ENCODE peak calls at places on chromosome 11, in eight cellular contexts. F is SK-N-SH, V is cardiac fibroblast, C is AG10803, Q is H1, X is neural progenitor cell, D is GM12865, Z is endothelial cell of umbilical vein. O is an unnamed sample.

GRCh38 chr11:122167100-122167499 is 51.1 kb upstream of the BLID start:
- DNase-seq in Q (no peak), C (peak), D (no peak), X (no peak), Z (peak), V (peak), F (no peak), O (peak)

GRCh38 chr11:43943357-43943930 is 1.0 kb downstream of the C11orf96 start:
- DNase-seq in C (no peak), Z (peak), Q (no peak), X (peak), D (no peak), V (peak), F (no peak), O (no peak)

GRCh38 chr11:25163421-25163820 is 666.6 kb downstream of the LUZP2 start:
- DNase-seq in V (peak), C (no peak), Q (no peak), F (no peak), X (no peak), Z (no peak), D (no peak), O (no peak)

GRCh38 chr11:21582791-21583190 is 610.1 kb upstream of the ANO5 start:
- DNase-seq in V (no peak), D (no peak), F (no peak), Q (no peak), Z (no peak), X (no peak), C (no peak), O (no peak)

GRCh38 chr11:12280838-12281565 is 96.4 kb upstream of the PARVA start:
- DNase-seq in C (no peak), D (no peak), Z (no peak), X (no peak), F (peak), V (no peak), Q (no peak), O (no peak)

GRCh38 chr11:102836290-102836875 is 7.0 kb downstream of the MMP3 start:
- DNase-seq in V (peak), C (peak), X (no peak), Z (no peak), F (no peak), Q (no peak), D (no peak), O (peak)

GRCh38 chr11:17807034-17807433 is 72.5 kb downstream of the KCNC1 start:
- DNase-seq in V (no peak), Z (no peak), X (no peak), Q (no peak), F (no peak), C (peak), D (no peak), O (no peak)

GRCh38 chr11:18063131-18063530 is 17.1 kb upstream of the TPH1 start:
- DNase-seq in Z (no peak), C (no peak), X (no peak), D (no peak), Q (no peak), F (no peak), V (no peak), O (no peak)

GRCh38 chr11:64141081-64141783 is 24.7 kb downstream of the MACROD1 start:
- DNase-seq in V (no peak), F (peak), Z (no peak), D (no peak), X (no peak), C (peak), Q (no peak), O (no peak)

GRCh38 chr11:113184498-113184897 is 129.9 kb upstream of the TTC12 start:
- DNase-seq in C (peak), V (peak), X (no peak), Z (no peak), Q (no peak), F (no peak), D (no peak), O (peak)

GRCh38 chr11:69475866-69476714 is 5.4 kb upstream of the LINC01488 start:
- DNase-seq in D (no peak), X (no peak), C (no peak), F (no peak), Q (peak), Z (no peak), V (no peak), O (no peak)

GRCh38 chr11:2382129-2382517 is 5.0 kb downstream of the CD81 start:
- DNase-seq in V (no peak), F (no peak), D (no peak), C (no peak), Q (no peak), X (no peak), Z (no peak), O (no peak)

GRCh38 chr11:130160460-130161090 is 993 bp downstream of the ST14 start:
- DNase-seq in F (no peak), D (no peak), V (no peak), C (no peak), Z (no peak), X (peak), Q (no peak), O (no peak)

GRCh38 chr11:32034149-32034548 is 56.7 kb upstream of the RCN1 start:
- DNase-seq in Z (no peak), C (peak), V (peak), Q (no peak), D (no peak), X (no peak), F (no peak), O (peak)

GRCh38 chr11:117851852-117852251 is 24.6 kb downstream of the FXYD6 start:
- DNase-seq in D (no peak), C (no peak), F (no peak), X (no peak), V (peak), Z (no peak), Q (no peak), O (no peak)

GRCh38 chr11:70135142-70136132 is 57.3 kb downstream of the ANO1 start:
- DNase-seq in V (peak), C (peak), D (no peak), X (peak), Z (no peak), Q (no peak), F (no peak), O (no peak)

GRCh38 chr11:60098508-60098907 is 10.0 kb downstream of the MS4A2 start:
- DNase-seq in D (no peak), Q (no peak), F (no peak), X (no peak), V (no peak), C (no peak), Z (peak), O (no peak)

GRCh38 chr11:107732327-107733051 is 20.6 kb upstream of the SLN start:
- DNase-seq in F (no peak), C (peak), D (peak), Z (no peak), X (no peak), V (no peak), Q (no peak), O (no peak)

GRCh38 chr11:70661763-70662501 is 263.6 kb downstream of the CTTN start:
- DNase-seq in D (no peak), Q (no peak), V (peak), X (peak), C (peak), Z (no peak), F (peak), O (peak)

GRCh38 chr11:69374110-69374981 is 80.4 kb downstream of the MYEOV start:
- DNase-seq in D (no peak), X (no peak), F (peak), Z (peak), C (no peak), Q (no peak), V (no peak), O (no peak)

GRCh38 chr11:44112083-44112865 is 16.8 kb downstream of the EXT2 start:
- DNase-seq in F (peak), Z (no peak), D (peak), C (peak), Q (no peak), X (no peak), V (peak), O (peak)

GRCh38 chr11:21865541-21865940 is 327.3 kb upstream of the ANO5 start:
- DNase-seq in Q (no peak), F (no peak), V (no peak), C (no peak), Z (no peak), X (no peak), D (no peak), O (no peak)

GRCh38 chr11:104852811-104853210 is 45.4 kb downstream of the CASP12 start:
- DNase-seq in F (no peak), C (no peak), V (no peak), D (no peak), X (no peak), Q (no peak), Z (no peak), O (no peak)

GRCh38 chr11:90764691-90765090 is 541.8 kb upstream of the CHORDC1 start:
- DNase-seq in C (no peak), F (no peak), Q (no peak), D (no peak), Z (no peak), V (no peak), X (no peak), O (no peak)

GRCh38 chr11:114058871-114059277 is 637 bp upstream of the ZBTB16 start:
- DNase-seq in X (peak), Z (no peak), Q (no peak), C (no peak), V (no peak), F (no peak), D (no peak), O (no peak)

GRCh38 chr11:269146-269890 is 8.9 kb upstream of the NLRP6 start:
- DNase-seq in V (no peak), Q (no peak), X (no peak), Z (no peak), F (no peak), D (peak), C (peak), O (no peak)

GRCh38 chr11:272195-272930 is 5.8 kb upstream of the NLRP6 start:
- DNase-seq in Z (no peak), X (no peak), V (no peak), Q (no peak), C (no peak), F (no peak), D (no peak), O (no peak)

GRCh38 chr11:271316-271715 is 6.9 kb upstream of the NLRP6 start:
- DNase-seq in C (no peak), F (no peak), X (no peak), Q (no peak), V (no peak), D (no peak), Z (no peak), O (no peak)

GRCh38 chr11:272931-273198 is 5.3 kb upstream of the NLRP6 start:
- DNase-seq in Q (no peak), F (no peak), Z (no peak), V (no peak), C (no peak), X (no peak), D (no peak), O (no peak)

GRCh38 chr11:270451-271208 is 7.6 kb upstream of the NLRP6 start:
- DNase-seq in Q (no peak), Z (no peak), X (no peak), F (no peak), V (no peak), C (no peak), D (no peak), O (no peak)
- H3K4me3 ChIP-seq in Q (no peak), Z (no peak), X (no peak), F (no peak), V (no peak), C (no peak), D (no peak), O (no peak)

DNA sequence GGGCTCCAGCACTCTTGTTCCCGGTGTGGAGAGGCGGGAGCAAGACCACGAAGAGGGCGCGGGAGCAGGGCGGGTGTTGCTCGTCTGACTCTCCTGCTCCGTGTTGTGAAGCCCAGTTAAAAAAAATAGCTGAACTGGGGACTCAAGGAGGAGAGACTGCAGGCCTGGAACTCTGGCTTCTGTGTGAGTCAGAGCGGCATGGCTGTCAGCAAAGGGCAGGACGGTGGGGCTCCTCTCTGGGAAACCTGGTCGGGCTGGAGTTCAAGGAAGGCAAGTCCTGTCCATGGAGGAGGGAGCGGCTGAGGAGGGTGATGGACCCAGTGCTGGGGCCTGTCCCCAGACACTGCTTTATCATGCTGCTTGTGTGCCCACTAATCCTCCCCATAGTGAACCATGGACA is 152.3 kb downstream of the FEZ1 start:
- DNase-seq in D (no peak), Q (no peak), C (no peak), Z (no peak), F (no peak), V (peak), X (no peak), O (peak)
- H3K4me3 ChIP-seq in D (no peak), Q (no peak), C (no peak), Z (no peak), F (no peak), V (no peak), X (no peak), O (no peak)

GRCh38 chr11:57202282-57202681 is 20.5 kb downstream of the LRRC55 start:
- DNase-seq in Z (no peak), D (no peak), F (no peak), Q (no peak), C (no peak), X (no peak), V (no peak), O (no peak)
- H3K4me3 ChIP-seq in Z (no peak), D (no peak), F (no peak), Q (no peak), C (no peak), X (no peak), V (no peak), O (no peak)

DNA sequence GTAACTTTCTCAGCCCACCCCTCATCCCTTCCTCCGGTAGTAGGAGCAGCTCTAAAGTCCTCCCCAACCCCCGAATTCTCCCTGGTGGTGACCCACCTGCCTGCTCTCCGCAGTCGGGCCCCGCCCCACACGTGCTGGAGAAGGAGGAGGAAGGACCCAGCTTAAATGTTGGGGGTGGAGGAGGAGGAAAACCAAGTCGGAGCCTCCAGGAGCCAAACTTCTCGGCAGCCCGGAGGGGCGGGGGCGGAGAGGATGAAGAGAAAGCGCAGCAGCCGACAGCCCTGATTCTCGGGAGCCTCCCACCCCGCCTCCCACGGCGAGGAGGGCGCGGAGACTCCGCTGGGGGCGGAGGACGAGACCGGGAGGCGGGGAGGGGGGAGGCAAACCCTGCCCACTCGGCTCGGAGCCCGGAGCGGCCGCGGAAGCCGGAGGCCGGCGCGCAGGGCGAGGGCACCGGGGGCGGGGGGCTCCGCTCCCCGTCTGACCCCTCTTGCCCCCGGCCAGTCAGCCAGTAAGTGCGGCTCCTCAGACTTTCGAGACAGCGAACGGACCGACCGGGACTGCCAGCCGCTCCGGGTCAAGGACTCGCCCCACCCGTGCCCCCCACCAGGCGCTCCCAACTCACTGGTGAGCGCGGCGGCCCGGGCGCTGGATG is at the start of gene TPBGL:
- DNase-seq in F (peak), Z (no peak), Q (no peak), V (peak), D (no peak), C (no peak), X (peak), O (no peak)
- H3K4me3 ChIP-seq in F (peak), Z (peak), Q (peak), V (peak), D (no peak), C (no peak), X (peak), O (peak)